ENCODE peak calls at places on chromosomes 16 and 17, in four cellular contexts. V is SK-N-SH, F is H1, R is HepG2. M is an unnamed sample.

GRCh38 chr17:48615212-48615962 is at the start of gene HOXB8:
- DNase-seq in V (no peak), F (no peak), R (no peak), M (no peak)

GRCh38 chr16:67547423-67548264 is 14.7 kb upstream of the CTCF start:
- DNase-seq in V (no peak), F (no peak), R (no peak), M (no peak)

GRCh38 chr17:18859256-18859655 is 1.3 kb downstream of the PRPSAP2 start:
- DNase-seq in V (peak), F (peak), R (peak), M (no peak)

GRCh38 chr17:7932949-7933348 is 943 bp downstream of the CNTROB start:
- DNase-seq in V (no peak), F (peak), R (peak), M (no peak)

GRCh38 chr16:88347656-88348376 is 34.9 kb upstream of the ZNF469 start:
- DNase-seq in V (peak), F (no peak), R (no peak), M (no peak)

GRCh38 chr17:44209786-44210341 is 9.6 kb downstream of the UBTF start:
- DNase-seq in V (no peak), F (no peak), R (no peak), M (no peak)

GRCh38 chr17:50283246-50283645 is 9.0 kb downstream of the TMEM92 start:
- DNase-seq in V (no peak), F (no peak), R (no peak), M (peak)

GRCh38 chr16:19085679-19086200 is 18.3 kb downstream of the COQ7 start:
- DNase-seq in V (peak), F (no peak), R (no peak), M (no peak)

GRCh38 chr16:85416267-85417109 is 196.6 kb upstream of the GSE1 start:
- DNase-seq in V (peak), F (peak), R (peak), M (no peak)

GRCh38 chr17:75367312-75367711 is 38.2 kb downstream of the GRB2 start:
- DNase-seq in V (no peak), F (no peak), R (no peak), M (no peak)

GRCh38 chr16:21159281-21159951 is 942 bp downstream of the LDAF1 start:
- DNase-seq in V (peak), F (peak), R (no peak), M (no peak)

GRCh38 chr17:68533887-68534700 is 21.9 kb downstream of the PRKAR1A start:
- DNase-seq in V (no peak), F (no peak), R (no peak), M (no peak)

DNA sequence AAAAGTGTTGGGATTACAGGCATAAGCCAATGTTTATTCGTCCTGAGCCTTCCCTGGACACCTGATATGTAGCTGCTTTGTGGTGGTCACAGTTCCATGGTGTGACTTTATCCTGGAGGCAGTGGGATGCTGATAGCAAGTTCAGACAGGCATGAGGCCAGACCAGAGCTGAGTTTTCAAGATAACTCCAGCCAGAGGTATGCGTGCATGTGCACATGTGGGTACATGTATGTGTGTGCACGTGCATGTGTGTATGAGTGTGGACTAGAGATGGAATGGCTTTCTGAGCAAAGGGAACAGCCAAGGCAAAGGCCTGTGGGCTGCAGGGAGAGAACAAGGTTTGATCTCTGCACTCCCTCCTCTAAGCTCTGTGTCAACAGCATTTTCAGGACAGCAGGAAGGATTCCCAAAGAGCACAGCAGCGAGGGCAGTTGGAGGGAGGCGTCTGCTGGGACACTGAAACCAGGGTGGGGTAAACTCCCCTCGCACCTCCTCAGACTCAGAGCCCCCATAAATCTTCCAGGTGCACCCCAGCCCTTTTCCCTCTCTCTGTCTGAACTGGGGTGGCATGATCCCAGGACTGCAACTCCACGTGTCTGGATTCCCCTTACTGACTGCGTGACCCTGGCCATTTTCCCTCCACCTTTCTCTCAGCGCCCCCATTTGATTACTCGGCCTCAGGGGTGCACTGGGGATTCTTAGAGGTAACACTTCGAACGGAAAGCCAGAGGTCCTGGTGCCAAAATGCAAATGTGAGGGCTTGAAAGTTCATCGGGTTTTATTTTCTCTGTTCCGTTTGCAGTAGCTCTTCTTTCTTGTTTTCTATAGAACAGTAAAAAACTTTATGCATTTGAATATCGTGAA is 15.3 kb downstream of the NLRC5 start:
- DNase-seq in V (no peak), F (no peak), R (peak), M (no peak)
- TF ChIP-seq TCF12 in V (no peak), F (no peak), R (no peak), M (no peak)

DNA sequence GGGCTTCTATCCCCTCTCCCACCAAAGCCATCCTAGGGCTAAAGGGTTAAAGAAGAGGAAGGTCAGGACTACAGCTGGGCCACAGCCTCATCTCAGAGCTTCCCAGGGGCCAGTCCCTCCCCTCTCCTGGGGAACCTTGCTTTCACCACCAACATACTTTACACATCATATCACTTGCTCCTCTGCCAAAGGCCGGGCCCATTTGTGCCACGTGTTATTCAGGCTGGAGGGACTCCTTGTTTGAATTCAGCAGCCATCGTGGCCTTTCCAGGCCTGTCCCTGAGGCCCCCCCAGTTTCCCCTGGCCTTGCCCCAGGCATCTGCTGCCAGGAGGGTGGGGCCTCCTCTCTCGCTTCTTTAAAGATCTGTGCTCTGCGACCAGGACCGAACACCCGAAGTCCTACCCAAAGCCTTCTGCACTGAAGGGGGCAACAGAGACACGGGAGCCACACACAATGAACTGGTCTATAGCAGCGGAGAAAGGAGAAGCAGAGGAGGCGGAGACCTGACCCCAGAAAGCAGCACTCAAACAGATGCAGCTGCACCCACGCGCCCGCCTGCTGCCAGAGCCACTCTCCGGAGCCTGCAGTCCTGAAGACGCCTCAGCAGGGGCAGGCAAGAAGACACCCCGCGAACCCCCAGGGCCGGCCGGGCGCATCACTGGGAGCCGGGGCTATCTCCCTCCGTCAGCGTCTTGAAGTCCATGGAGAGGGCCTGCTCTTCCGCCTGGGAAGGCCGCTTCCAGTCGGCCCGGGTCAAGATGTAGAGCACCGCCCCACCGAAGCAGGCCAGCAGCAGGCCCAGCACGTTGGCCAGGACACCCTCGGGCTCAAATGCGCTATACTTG is 12.1 kb downstream of the CYB561 start:
- DNase-seq in V (peak), F (no peak), R (no peak), M (no peak)
- TF ChIP-seq TCF12 in V (peak), F (no peak), R (no peak), M (no peak)

GRCh38 chr17:39927928-39928867 is 666 bp downstream of the LRRC3C start:
- DNase-seq in V (peak), F (peak), R (peak), M (no peak)
- TF ChIP-seq TCF12 in V (no peak), F (no peak), R (no peak), M (no peak)

GRCh38 chr17:11825902-11826301 is 171.4 kb downstream of the ZNF18 start:
- DNase-seq in V (no peak), F (no peak), R (no peak), M (no peak)
- TF ChIP-seq TCF12 in V (no peak), F (no peak), R (no peak), M (no peak)

GRCh38 chr17:77580956-77581355 is 377.5 kb upstream of the TNRC6C start:
- DNase-seq in V (no peak), F (no peak), R (no peak), M (no peak)

GRCh38 chr17:77577491-77577890 is 381.0 kb upstream of the TNRC6C start:
- DNase-seq in V (no peak), F (no peak), R (no peak), M (no peak)

GRCh38 chr17:77579717-77580116 is 378.8 kb upstream of the TNRC6C start:
- DNase-seq in V (no peak), F (no peak), R (no peak), M (no peak)

GRCh38 chr17:77580531-77580930 is 378.0 kb upstream of the TNRC6C start:
- DNase-seq in V (no peak), F (no peak), R (no peak), M (no peak)

DNA sequence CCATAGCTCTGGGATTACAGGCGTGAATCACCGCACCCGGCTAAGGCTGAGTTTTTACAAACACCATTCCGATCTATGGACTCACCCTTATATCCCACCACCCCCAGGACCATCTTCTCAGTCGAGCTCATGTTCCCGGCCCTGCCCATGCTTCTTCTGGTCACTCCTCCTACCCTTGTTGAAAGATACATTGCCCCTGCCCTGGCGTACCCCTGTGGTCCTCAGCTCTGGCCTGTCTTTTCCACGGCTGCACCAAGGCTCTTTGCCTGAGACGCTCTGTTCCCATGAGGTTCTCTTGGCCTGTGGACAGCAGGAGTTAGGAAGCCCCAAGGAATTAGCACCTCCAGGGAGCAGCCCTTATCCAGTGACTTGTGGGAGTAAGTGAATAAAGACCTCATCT is 379.4 kb upstream of the TNRC6C start:
- DNase-seq in V (no peak), F (no peak), R (no peak), M (no peak)
- TF ChIP-seq TCF12 in V (no peak), F (no peak), R (no peak), M (no peak)

DNA sequence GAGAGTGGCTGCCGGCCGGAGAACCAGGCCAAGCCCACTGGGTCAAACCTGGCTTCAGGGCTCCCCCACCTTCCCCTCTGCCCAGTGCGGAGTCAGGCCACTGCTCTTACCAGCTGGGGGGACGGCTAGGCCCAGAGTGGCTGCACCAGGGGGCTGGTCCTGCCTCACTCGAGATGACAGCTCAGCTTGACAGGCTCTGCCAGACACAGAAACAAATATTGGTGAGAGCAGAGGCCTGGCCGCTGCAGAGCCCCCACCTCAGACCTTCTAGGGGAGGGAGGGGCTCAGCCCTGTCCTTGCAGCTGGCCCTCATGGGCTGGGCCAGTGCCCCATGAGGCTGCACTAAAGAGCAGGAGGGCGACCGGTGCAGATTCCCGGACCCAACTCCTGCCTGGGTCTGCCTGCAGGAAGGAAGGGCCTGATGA is 4.5 kb downstream of the NUDT16L1 start:
- DNase-seq in V (no peak), F (no peak), R (no peak), M (no peak)
- TF ChIP-seq TCF12 in V (no peak), F (no peak), R (no peak), M (no peak)

M was measured in GM12878.